ENCODE peak calls at places on chromosomes 7 and 10, in four cellular contexts. F, L, Z and Q are unnamed samples.

GRCh38 chr10:77283326-77283725 is 354.3 kb downstream of the KCNMA1 start:
- DNase-seq in F (no peak), L (no peak), Z (no peak), Q (no peak)

GRCh38 chr7:11212080-11212711 is 238.5 kb downstream of the PHF14 start:
- DNase-seq in F (peak), L (peak), Z (peak), Q (peak)

GRCh38 chr10:110368002-110368401 is 63.3 kb upstream of the SMNDC1 start:
- DNase-seq in F (no peak), L (peak), Z (no peak), Q (no peak)

GRCh38 chr7:146635200-146636032 is 518.8 kb downstream of the CNTNAP2 start:
- DNase-seq in F (no peak), L (no peak), Z (no peak), Q (no peak)

GRCh38 chr10:123203393-123204126 is 49.4 kb downstream of the BUB3 start:
- DNase-seq in F (no peak), L (no peak), Z (no peak), Q (no peak)

GRCh38 chr10:118629211-118629610 is 33.8 kb upstream of the PRLHR start:
- DNase-seq in F (no peak), L (no peak), Z (no peak), Q (no peak)

GRCh38 chr10:62620491-62620890 is 184.0 kb upstream of the ADO start:
- DNase-seq in F (no peak), L (no peak), Z (no peak), Q (peak)

GRCh38 chr7:129298268-129298893 is 73.6 kb downstream of the AHCYL2 start:
- DNase-seq in F (no peak), L (peak), Z (peak), Q (peak)

GRCh38 chr7:5218564-5219360 is 28.7 kb downstream of the WIPI2 start:
- DNase-seq in F (peak), L (no peak), Z (peak), Q (peak)

GRCh38 chr7:130228840-130229239 is 21.2 kb downstream of the SSMEM1 start:
- DNase-seq in F (no peak), L (no peak), Z (no peak), Q (no peak)

GRCh38 chr7:12802070-12802469 is 114.6 kb downstream of the ARL4A start:
- DNase-seq in F (no peak), L (peak), Z (no peak), Q (no peak)

GRCh38 chr10:44913312-44914079 is 2.4 kb downstream of the TMEM72 start:
- DNase-seq in F (no peak), L (peak), Z (no peak), Q (peak)

GRCh38 chr10:63819753-63820347 is 298.6 kb downstream of the REEP3 start:
- DNase-seq in F (no peak), L (peak), Z (no peak), Q (no peak)

GRCh38 chr10:100740476-100741341 is 4.7 kb upstream of the PAX2 start:
- DNase-seq in F (no peak), L (no peak), Z (no peak), Q (no peak)

GRCh38 chr10:133444342-133445267 is 9.1 kb upstream of the SCART1 start:
- DNase-seq in F (no peak), L (no peak), Z (peak), Q (no peak)

GRCh38 chr10:98416589-98416988 is 1.6 kb upstream of the PYROXD2 start:
- DNase-seq in F (no peak), L (no peak), Z (no peak), Q (no peak)

GRCh38 chr10:23556727-23557440 is 118.0 kb downstream of the OTUD1 start:
- DNase-seq in F (no peak), L (no peak), Z (no peak), Q (no peak)

GRCh38 chr7:18109762-18110161 is 82.1 kb upstream of the PRPS1L1 start:
- DNase-seq in F (no peak), L (no peak), Z (no peak), Q (no peak)

GRCh38 chr7:136303162-136303561 is 326.0 kb upstream of the MTPN start:
- DNase-seq in F (no peak), L (no peak), Z (no peak), Q (peak)

GRCh38 chr7:119936876-119937275 is 336.1 kb upstream of the KCND2 start:
- DNase-seq in F (no peak), L (no peak), Z (no peak), Q (no peak)

GRCh38 chr7:74176555-74176954 is 2.4 kb downstream of the EIF4H start:
- DNase-seq in F (no peak), L (no peak), Z (no peak), Q (no peak)

GRCh38 chr7:39248041-39248692 is 270.5 kb downstream of the POU6F2 start:
- DNase-seq in F (no peak), L (no peak), Z (no peak), Q (no peak)

GRCh38 chr7:131848033-131848432 is 291.6 kb upstream of the PODXL start:
- DNase-seq in F (no peak), L (no peak), Z (no peak), Q (no peak)

DNA sequence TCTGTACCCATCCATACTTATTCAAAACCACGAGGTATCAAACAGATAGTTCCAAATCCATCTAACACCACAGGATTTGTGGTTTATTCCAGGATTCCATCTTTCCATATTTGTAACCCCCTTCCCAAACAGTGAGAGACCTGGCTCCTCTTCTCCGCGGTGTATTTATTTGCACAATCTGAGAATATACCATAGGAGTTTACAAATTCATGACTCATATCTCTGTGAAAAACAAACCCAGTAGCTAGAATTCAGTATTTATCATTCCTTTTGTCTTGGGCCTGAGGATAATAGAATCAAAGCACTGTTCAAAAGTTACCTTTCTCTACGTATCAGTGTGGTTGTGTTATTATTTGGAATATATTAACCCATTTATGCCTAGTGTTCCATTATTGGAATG is 31.9 kb downstream of the PDSS1 start:
- DNase-seq in F (no peak), L (no peak), Z (no peak), Q (no peak)
- TF ChIP-seq SPI1 in F (no peak), L (no peak), Z (no peak), Q (no peak)

GRCh38 chr10:6473901-6474370 is 106.1 kb downstream of the PRKCQ start:
- DNase-seq in F (peak), L (peak), Z (peak), Q (peak)
- TF ChIP-seq SPI1 in F (no peak), L (no peak), Z (no peak), Q (no peak)

DNA sequence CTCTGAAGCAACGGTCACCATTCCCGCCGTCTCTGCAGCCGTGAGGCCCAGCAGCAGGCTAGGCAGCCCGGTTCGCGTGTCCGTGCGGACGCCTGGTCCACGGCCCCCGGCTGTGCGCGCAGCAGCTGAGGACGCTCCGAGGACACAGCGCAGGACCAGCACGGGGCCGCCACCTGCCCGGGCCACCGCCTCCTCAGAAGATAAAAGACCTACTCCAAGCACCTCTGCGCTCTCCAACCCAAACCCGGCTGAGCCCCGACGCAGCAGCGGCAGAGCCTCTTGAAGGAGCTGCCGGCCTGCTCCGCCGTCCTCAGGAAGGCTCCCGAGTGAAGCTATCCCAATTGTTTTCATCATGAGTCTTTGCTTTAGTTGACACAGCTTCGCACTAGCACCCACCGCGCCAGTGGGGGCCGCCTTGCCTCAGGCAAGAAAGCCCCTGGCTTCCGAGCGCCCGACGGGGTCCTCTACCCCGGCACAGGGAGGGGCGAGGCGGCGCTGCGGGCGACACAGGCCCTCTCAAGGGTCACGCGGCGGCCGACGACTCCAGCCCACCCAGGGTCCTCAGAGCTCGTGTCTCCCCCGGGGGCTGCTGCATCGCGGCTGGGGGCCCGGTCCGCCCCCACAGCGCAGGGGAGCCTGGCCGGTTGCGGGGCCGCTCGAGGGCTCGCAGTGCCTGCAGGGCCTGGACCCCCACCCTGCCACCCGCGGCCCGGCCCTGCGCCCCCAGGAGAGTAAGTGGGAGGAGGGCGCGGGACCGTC is 16.9 kb upstream of the GPR146 start:
- DNase-seq in F (no peak), L (peak), Z (no peak), Q (no peak)
- TF ChIP-seq SPI1 in F (no peak), L (no peak), Z (no peak), Q (no peak)

GRCh38 chr10:70600512-70601395 is 1.8 kb downstream of the PRF1 start:
- DNase-seq in F (no peak), L (peak), Z (no peak), Q (no peak)

GRCh38 chr10:70601775-70602174 is 766 bp downstream of the PRF1 start:
- DNase-seq in F (no peak), L (no peak), Z (no peak), Q (no peak)

GRCh38 chr10:70604106-70604505 is 1.6 kb upstream of the PRF1 start:
- DNase-seq in F (no peak), L (no peak), Z (no peak), Q (no peak)

GRCh38 chr10:70603439-70603778 is 868 bp upstream of the PRF1 start:
- DNase-seq in F (no peak), L (no peak), Z (no peak), Q (no peak)

DNA sequence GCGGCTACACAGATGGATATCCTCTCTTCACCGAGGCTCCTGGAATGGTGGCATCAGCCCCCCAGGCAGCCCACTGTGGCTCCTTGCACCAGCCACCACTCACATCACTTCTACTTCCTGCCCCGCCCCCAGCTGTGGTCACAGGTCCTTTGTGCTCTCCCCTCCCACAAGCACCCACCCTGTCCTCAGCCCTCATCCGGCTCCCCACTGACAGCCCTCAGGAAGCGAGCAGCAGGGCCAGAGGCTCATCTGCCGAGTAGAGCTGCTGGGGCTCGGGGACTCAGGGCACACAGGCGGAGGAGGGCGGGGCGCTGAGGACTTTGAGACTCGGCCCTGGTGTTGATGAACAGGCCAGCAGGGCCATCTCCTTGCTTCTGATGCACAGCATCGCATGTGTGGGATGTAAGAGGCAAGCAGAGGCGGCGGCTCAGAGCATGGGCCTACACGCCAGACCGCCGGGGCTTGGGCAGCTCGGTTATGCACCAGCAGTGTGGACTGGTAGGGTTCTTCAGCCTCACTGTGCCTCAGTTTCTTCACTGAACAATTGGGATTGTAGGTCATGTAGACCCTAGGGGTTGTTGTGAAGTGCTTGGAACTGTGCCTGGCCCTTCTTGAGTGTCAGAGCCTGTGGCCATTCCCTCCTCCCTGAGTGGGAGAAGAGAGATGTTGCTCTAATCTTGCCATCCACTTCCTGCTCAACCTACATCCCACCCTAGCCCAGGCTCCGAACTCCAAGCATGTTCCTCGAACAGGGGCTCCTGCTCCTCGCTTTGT is at the start of gene PRF1:
- DNase-seq in F (no peak), L (peak), Z (peak), Q (no peak)
- TF ChIP-seq SPI1 in F (no peak), L (no peak), Z (no peak), Q (no peak)

DNA sequence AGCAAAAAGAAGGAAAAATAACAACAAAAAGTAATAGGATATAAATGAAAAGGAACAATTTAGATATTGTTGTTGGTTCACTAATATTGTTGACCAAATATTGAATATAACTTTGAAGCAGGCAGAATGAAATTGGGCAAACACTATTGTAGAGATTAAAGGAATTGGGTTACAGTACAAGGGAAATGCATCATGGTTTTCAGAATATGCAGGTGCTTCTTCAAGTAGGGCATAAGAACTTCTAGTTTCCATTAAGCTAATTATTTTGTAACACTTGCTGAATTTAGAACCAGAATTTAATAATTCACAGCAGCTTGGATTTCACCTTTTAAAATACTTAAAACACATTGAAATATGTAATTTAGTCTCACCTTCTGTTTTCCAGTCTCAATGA is 36.5 kb downstream of the RPA3 start:
- DNase-seq in F (no peak), L (no peak), Z (no peak), Q (no peak)
- TF ChIP-seq SPI1 in F (no peak), L (no peak), Z (no peak), Q (no peak)

GRCh38 chr7:30612658-30613265 is 18.1 kb downstream of the GARS1 start:
- DNase-seq in F (no peak), L (no peak), Z (no peak), Q (no peak)
- TF ChIP-seq SPI1 in F (no peak), L (no peak), Z (no peak), Q (no peak)

DNA sequence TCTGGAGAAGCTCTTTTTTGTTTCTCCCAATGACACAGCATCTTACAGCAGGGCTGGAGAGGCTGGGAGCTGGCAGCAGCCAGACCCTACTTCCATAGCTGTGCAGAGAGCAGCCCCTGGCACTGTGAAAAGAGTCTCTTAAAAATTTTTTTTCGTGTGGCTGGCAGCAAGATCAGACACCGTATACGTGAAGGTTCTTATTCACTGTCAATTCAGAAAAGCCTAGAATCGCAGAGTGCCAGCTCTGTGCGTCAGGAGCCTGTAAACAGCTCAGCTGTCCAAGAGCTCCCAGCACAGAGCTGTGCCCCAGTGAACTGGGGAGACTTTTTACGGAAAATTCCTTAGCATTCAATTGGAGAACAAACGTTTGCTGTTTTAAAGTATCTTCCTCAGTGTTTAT is 6.5 kb downstream of the BAG3 start:
- DNase-seq in F (no peak), L (no peak), Z (no peak), Q (no peak)
- TF ChIP-seq SPI1 in F (no peak), L (no peak), Z (no peak), Q (no peak)

DNA sequence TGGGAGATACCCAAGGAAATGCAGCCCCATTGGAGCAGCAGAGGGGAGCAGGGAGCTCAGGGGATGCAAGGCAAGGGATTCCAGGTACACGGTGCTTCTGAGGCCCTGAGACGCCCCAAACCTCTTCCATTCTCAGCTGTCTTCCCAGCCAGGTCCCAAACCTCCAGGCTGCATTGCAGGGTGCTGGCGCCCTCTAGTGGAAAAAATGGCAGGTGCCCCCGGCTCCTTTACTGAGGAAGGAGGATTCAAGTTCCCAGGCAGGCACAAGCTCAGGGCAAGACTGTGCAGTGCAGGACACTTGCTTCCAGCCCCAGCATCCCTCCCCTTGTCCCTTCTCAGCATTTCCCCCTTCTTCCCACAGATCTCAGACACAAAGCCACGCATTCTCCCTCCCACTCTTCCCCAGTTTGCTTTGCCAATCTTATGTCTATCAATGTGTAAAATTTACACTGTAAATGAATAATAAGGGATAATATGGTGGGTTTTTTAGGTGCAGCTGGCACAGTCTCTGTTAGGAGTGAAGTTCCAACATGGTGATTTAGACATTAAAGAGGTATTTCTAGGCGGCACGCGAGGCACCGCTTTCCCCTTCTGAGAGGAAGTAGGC is 46.1 kb downstream of the GPAM start:
- DNase-seq in F (no peak), L (peak), Z (peak), Q (peak)
- TF ChIP-seq SPI1 in F (no peak), L (no peak), Z (no peak), Q (no peak)

GRCh38 chr10:43410345-43410744 is 1.4 kb upstream of the HNRNPF start:
- DNase-seq in F (no peak), L (no peak), Z (no peak), Q (no peak)

GRCh38 chr10:43408331-43408709 is 666 bp downstream of the HNRNPF start:
- DNase-seq in F (no peak), L (no peak), Z (no peak), Q (no peak)

GRCh38 chr10:43408710-43409384 is at the start of gene HNRNPF:
- DNase-seq in F (peak), L (peak), Z (peak), Q (peak)

GRCh38 chr10:43407576-43408330 is 1.2 kb downstream of the HNRNPF start:
- DNase-seq in F (no peak), L (peak), Z (peak), Q (peak)

DNA sequence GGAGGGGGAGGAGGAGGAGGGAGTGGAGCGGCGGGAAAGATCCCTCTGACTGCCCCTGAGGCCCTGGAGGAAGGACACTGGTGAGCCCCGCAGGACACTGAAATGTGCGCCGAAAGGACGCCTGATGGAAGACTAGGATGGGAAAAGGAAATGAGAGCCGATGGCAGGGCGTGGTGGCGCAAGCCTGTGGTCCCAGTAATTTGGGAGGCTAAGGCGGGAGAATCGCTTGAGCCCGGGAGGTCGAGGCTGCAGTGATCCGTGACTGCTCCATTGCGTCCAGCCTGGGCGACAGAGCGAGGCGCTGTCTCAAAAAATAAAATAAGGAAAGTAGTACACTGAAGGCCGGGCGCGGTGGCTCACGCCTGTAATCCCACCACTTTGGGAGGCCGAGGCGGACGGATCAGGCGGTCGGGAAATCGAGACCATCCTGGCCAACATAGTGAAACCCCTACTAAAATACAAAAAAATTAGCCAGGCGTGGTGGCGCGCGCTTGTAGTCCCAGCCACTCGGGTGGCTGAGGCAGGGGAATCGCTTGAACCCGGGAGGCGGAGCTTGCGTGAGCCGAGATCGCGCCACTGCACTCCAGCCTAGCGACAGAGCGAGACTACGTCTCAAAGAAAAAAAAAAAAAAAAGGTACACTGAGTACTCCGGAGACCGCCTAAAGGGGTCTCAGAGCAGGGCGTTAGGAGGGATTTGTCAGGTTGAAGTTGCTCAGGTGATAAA is 561 bp upstream of the HNRNPF start:
- DNase-seq in F (no peak), L (no peak), Z (no peak), Q (peak)
- TF ChIP-seq SPI1 in F (no peak), L (no peak), Z (no peak), Q (no peak)

DNA sequence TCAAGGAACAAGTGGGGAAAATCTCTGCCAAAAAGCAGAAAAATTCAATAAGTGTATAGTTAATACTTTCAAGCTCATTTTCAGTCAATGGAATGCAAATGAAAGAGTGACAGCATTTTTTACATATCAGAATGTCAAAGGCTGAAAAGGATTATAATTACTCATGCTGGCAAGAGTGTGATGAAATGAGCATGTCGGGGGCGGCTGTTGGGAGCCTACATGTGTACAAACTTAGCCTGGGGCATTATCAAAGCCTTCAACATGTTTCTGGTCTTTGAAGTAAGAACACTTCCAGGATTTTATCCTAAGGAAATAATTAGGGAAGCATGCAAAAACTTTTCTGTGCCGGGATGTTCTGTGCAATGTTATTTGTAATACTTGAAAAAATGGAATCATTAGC is 221.7 kb upstream of the LYZL1 start:
- DNase-seq in F (no peak), L (no peak), Z (no peak), Q (no peak)
- TF ChIP-seq SPI1 in F (no peak), L (no peak), Z (no peak), Q (no peak)